ENCODE peak calls at places on chromosomes 13 and 19, in eight cellular contexts. One of them, this sample, is unnamed.

GRCh38 chr19:12984683-12985048 is 10.6 kb upstream of the NFIX start:
- DNase-seq in activated T-helper 1 cell treated with Interleukin-2 at 50 U/mL for 16 hours: no peak
- DNase-seq in OCI-LY7: no peak
- DNase-seq in stimulated activated CD4-positive, alpha-beta T cell treated with anti-CD3 and anti-CD28 coated beads, TNF-alpha, amount 100 ng/mL, for 24 hours: no peak
- DNase-seq in EL: no peak
- DNase-seq in H9: peak; percentile 27
- DNase-seq in neural crest cell: no peak
- DNase-seq in mucosa of gallbladder: no peak
- DNase-seq in this sample: peak; percentile 42

GRCh38 chr13:23739597-23739996 is 149.6 kb downstream of the MIPEP start:
- DNase-seq in H9: no peak
- DNase-seq in activated T-helper 1 cell treated with Interleukin-2 at 50 U/mL for 16 hours: no peak
- DNase-seq in EL: no peak
- DNase-seq in stimulated activated CD4-positive, alpha-beta T cell treated with anti-CD3 and anti-CD28 coated beads, TNF-alpha, amount 100 ng/mL, for 24 hours: no peak
- DNase-seq in OCI-LY7: no peak
- DNase-seq in mucosa of gallbladder: no peak
- DNase-seq in neural crest cell: no peak
- DNase-seq in this sample: no peak

GRCh38 chr19:53808710-53809125 is 15.4 kb downstream of the NLRP12 start:
- DNase-seq in neural crest cell: no peak
- DNase-seq in activated T-helper 1 cell treated with Interleukin-2 at 50 U/mL for 16 hours: no peak
- DNase-seq in EL: peak; percentile 53
- DNase-seq in mucosa of gallbladder: no peak
- DNase-seq in OCI-LY7: peak; percentile 22
- DNase-seq in stimulated activated CD4-positive, alpha-beta T cell treated with anti-CD3 and anti-CD28 coated beads, TNF-alpha, amount 100 ng/mL, for 24 hours: no peak
- DNase-seq in H9: peak; percentile 66
- DNase-seq in this sample: peak; percentile 63

GRCh38 chr13:26037302-26037701 is 14.5 kb downstream of the SHISA2 start:
- DNase-seq in H9: peak; percentile 85
- DNase-seq in mucosa of gallbladder: no peak
- DNase-seq in stimulated activated CD4-positive, alpha-beta T cell treated with anti-CD3 and anti-CD28 coated beads, TNF-alpha, amount 100 ng/mL, for 24 hours: no peak
- DNase-seq in activated T-helper 1 cell treated with Interleukin-2 at 50 U/mL for 16 hours: no peak
- DNase-seq in OCI-LY7: peak; percentile 37
- DNase-seq in neural crest cell: peak; percentile 43
- DNase-seq in EL: no peak
- DNase-seq in this sample: peak; percentile 76

GRCh38 chr19:39132344-39132969 is 6.9 kb downstream of the PAK4 start:
- DNase-seq in neural crest cell: no peak
- DNase-seq in H9: no peak
- DNase-seq in stimulated activated CD4-positive, alpha-beta T cell treated with anti-CD3 and anti-CD28 coated beads, TNF-alpha, amount 100 ng/mL, for 24 hours: no peak
- DNase-seq in activated T-helper 1 cell treated with Interleukin-2 at 50 U/mL for 16 hours: no peak
- DNase-seq in mucosa of gallbladder: no peak
- DNase-seq in EL: no peak
- DNase-seq in OCI-LY7: no peak
- DNase-seq in this sample: no peak

GRCh38 chr19:48478339-48479061 is 9.3 kb downstream of the CYTH2 start:
- DNase-seq in mucosa of gallbladder: no peak
- DNase-seq in activated T-helper 1 cell treated with Interleukin-2 at 50 U/mL for 16 hours: no peak
- DNase-seq in H9: no peak
- DNase-seq in stimulated activated CD4-positive, alpha-beta T cell treated with anti-CD3 and anti-CD28 coated beads, TNF-alpha, amount 100 ng/mL, for 24 hours: no peak
- DNase-seq in EL: no peak
- DNase-seq in neural crest cell: no peak
- DNase-seq in OCI-LY7: no peak
- DNase-seq in this sample: no peak

GRCh38 chr19:49422407-49423277 is 599 bp downstream of the PTH2 start:
- DNase-seq in EL: peak; percentile 38
- DNase-seq in H9: peak; percentile 88
- DNase-seq in stimulated activated CD4-positive, alpha-beta T cell treated with anti-CD3 and anti-CD28 coated beads, TNF-alpha, amount 100 ng/mL, for 24 hours: no peak
- DNase-seq in neural crest cell: peak; percentile 56
- DNase-seq in activated T-helper 1 cell treated with Interleukin-2 at 50 U/mL for 16 hours: no peak
- DNase-seq in mucosa of gallbladder: no peak
- DNase-seq in OCI-LY7: no peak
- DNase-seq in this sample: peak; percentile 79

GRCh38 chr19:55616395-55616875 is 7.9 kb downstream of the ZNF784 start:
- DNase-seq in neural crest cell: no peak
- DNase-seq in mucosa of gallbladder: no peak
- DNase-seq in EL: no peak
- DNase-seq in OCI-LY7: no peak
- DNase-seq in activated T-helper 1 cell treated with Interleukin-2 at 50 U/mL for 16 hours: no peak
- DNase-seq in H9: no peak
- DNase-seq in stimulated activated CD4-positive, alpha-beta T cell treated with anti-CD3 and anti-CD28 coated beads, TNF-alpha, amount 100 ng/mL, for 24 hours: no peak
- DNase-seq in this sample: no peak

GRCh38 chr13:44433863-44434262 is 60.2 kb downstream of the SERP2 start:
- DNase-seq in OCI-LY7: no peak
- DNase-seq in mucosa of gallbladder: no peak
- DNase-seq in EL: no peak
- DNase-seq in neural crest cell: no peak
- DNase-seq in H9: no peak
- DNase-seq in activated T-helper 1 cell treated with Interleukin-2 at 50 U/mL for 16 hours: no peak
- DNase-seq in stimulated activated CD4-positive, alpha-beta T cell treated with anti-CD3 and anti-CD28 coated beads, TNF-alpha, amount 100 ng/mL, for 24 hours: no peak
- DNase-seq in this sample: no peak

GRCh38 chr13:112969692-112970338 is 801 bp downstream of the MCF2L start:
- DNase-seq in stimulated activated CD4-positive, alpha-beta T cell treated with anti-CD3 and anti-CD28 coated beads, TNF-alpha, amount 100 ng/mL, for 24 hours: no peak
- DNase-seq in activated T-helper 1 cell treated with Interleukin-2 at 50 U/mL for 16 hours: no peak
- DNase-seq in mucosa of gallbladder: no peak
- DNase-seq in OCI-LY7: no peak
- DNase-seq in EL: no peak
- DNase-seq in neural crest cell: no peak
- DNase-seq in H9: no peak
- DNase-seq in this sample: no peak

GRCh38 chr13:113835461-113836274 is 28.2 kb downstream of the GAS6 start:
- DNase-seq in OCI-LY7: no peak
- DNase-seq in H9: no peak
- DNase-seq in activated T-helper 1 cell treated with Interleukin-2 at 50 U/mL for 16 hours: no peak
- DNase-seq in EL: peak; percentile 79
- DNase-seq in stimulated activated CD4-positive, alpha-beta T cell treated with anti-CD3 and anti-CD28 coated beads, TNF-alpha, amount 100 ng/mL, for 24 hours: no peak
- DNase-seq in neural crest cell: no peak
- DNase-seq in mucosa of gallbladder: no peak
- DNase-seq in this sample: no peak

GRCh38 chr19:3029070-3029923 is at the start of gene TLE2:
- DNase-seq in stimulated activated CD4-positive, alpha-beta T cell treated with anti-CD3 and anti-CD28 coated beads, TNF-alpha, amount 100 ng/mL, for 24 hours: no peak
- DNase-seq in activated T-helper 1 cell treated with Interleukin-2 at 50 U/mL for 16 hours: no peak
- DNase-seq in mucosa of gallbladder: no peak
- DNase-seq in neural crest cell: no peak
- DNase-seq in OCI-LY7: no peak
- DNase-seq in H9: no peak
- DNase-seq in EL: no peak
- DNase-seq in this sample: no peak

GRCh38 chr19:41623360-41623759 is 3.5 kb downstream of the CEACAM4 start:
- DNase-seq in neural crest cell: no peak
- DNase-seq in stimulated activated CD4-positive, alpha-beta T cell treated with anti-CD3 and anti-CD28 coated beads, TNF-alpha, amount 100 ng/mL, for 24 hours: no peak
- DNase-seq in activated T-helper 1 cell treated with Interleukin-2 at 50 U/mL for 16 hours: no peak
- DNase-seq in OCI-LY7: no peak
- DNase-seq in mucosa of gallbladder: no peak
- DNase-seq in EL: no peak
- DNase-seq in H9: peak; percentile 7
- DNase-seq in this sample: no peak

GRCh38 chr19:29966594-29967249 is 24.7 kb downstream of the URI1 start:
- DNase-seq in neural crest cell: no peak
- DNase-seq in stimulated activated CD4-positive, alpha-beta T cell treated with anti-CD3 and anti-CD28 coated beads, TNF-alpha, amount 100 ng/mL, for 24 hours: no peak
- DNase-seq in OCI-LY7: peak; percentile 34
- DNase-seq in activated T-helper 1 cell treated with Interleukin-2 at 50 U/mL for 16 hours: no peak
- DNase-seq in H9: no peak
- DNase-seq in mucosa of gallbladder: no peak
- DNase-seq in EL: peak; percentile 28
- DNase-seq in this sample: no peak

GRCh38 chr13:75689686-75690085 is 53.6 kb downstream of the LMO7 start:
- DNase-seq in mucosa of gallbladder: no peak
- DNase-seq in activated T-helper 1 cell treated with Interleukin-2 at 50 U/mL for 16 hours: no peak
- DNase-seq in stimulated activated CD4-positive, alpha-beta T cell treated with anti-CD3 and anti-CD28 coated beads, TNF-alpha, amount 100 ng/mL, for 24 hours: no peak
- DNase-seq in OCI-LY7: no peak
- DNase-seq in neural crest cell: no peak
- DNase-seq in H9: no peak
- DNase-seq in EL: no peak
- DNase-seq in this sample: no peak

GRCh38 chr19:3363841-3364500 is 2.4 kb upstream of the NFIC start:
- DNase-seq in neural crest cell: no peak
- DNase-seq in activated T-helper 1 cell treated with Interleukin-2 at 50 U/mL for 16 hours: no peak
- DNase-seq in OCI-LY7: no peak
- DNase-seq in mucosa of gallbladder: no peak
- DNase-seq in EL: no peak
- DNase-seq in H9: peak; percentile 26
- DNase-seq in stimulated activated CD4-positive, alpha-beta T cell treated with anti-CD3 and anti-CD28 coated beads, TNF-alpha, amount 100 ng/mL, for 24 hours: no peak
- DNase-seq in this sample: no peak

GRCh38 chr19:42363614-42364346 is 26.3 kb downstream of the CNFN start:
- DNase-seq in H9: no peak
- DNase-seq in activated T-helper 1 cell treated with Interleukin-2 at 50 U/mL for 16 hours: no peak
- DNase-seq in OCI-LY7: peak; percentile 52
- DNase-seq in EL: no peak
- DNase-seq in mucosa of gallbladder: no peak
- DNase-seq in neural crest cell: no peak
- DNase-seq in stimulated activated CD4-positive, alpha-beta T cell treated with anti-CD3 and anti-CD28 coated beads, TNF-alpha, amount 100 ng/mL, for 24 hours: no peak
- DNase-seq in this sample: no peak

GRCh38 chr13:99556867-99557443 is 55.7 kb downstream of the TM9SF2 start:
- DNase-seq in stimulated activated CD4-positive, alpha-beta T cell treated with anti-CD3 and anti-CD28 coated beads, TNF-alpha, amount 100 ng/mL, for 24 hours: no peak
- DNase-seq in mucosa of gallbladder: no peak
- DNase-seq in OCI-LY7: no peak
- DNase-seq in H9: no peak
- DNase-seq in neural crest cell: no peak
- DNase-seq in activated T-helper 1 cell treated with Interleukin-2 at 50 U/mL for 16 hours: no peak
- DNase-seq in EL: no peak
- DNase-seq in this sample: no peak

GRCh38 chr19:18502633-18503294 is 19.1 kb downstream of the ELL start:
- DNase-seq in activated T-helper 1 cell treated with Interleukin-2 at 50 U/mL for 16 hours: no peak
- DNase-seq in neural crest cell: no peak
- DNase-seq in OCI-LY7: no peak
- DNase-seq in EL: no peak
- DNase-seq in mucosa of gallbladder: peak; percentile 44
- DNase-seq in H9: no peak
- DNase-seq in stimulated activated CD4-positive, alpha-beta T cell treated with anti-CD3 and anti-CD28 coated beads, TNF-alpha, amount 100 ng/mL, for 24 hours: no peak
- DNase-seq in this sample: no peak

GRCh38 chr13:95154441-95154886 is 146.8 kb downstream of the ABCC4 start:
- DNase-seq in stimulated activated CD4-positive, alpha-beta T cell treated with anti-CD3 and anti-CD28 coated beads, TNF-alpha, amount 100 ng/mL, for 24 hours: no peak
- DNase-seq in activated T-helper 1 cell treated with Interleukin-2 at 50 U/mL for 16 hours: no peak
- DNase-seq in EL: no peak
- DNase-seq in mucosa of gallbladder: no peak
- DNase-seq in neural crest cell: no peak
- DNase-seq in OCI-LY7: no peak
- DNase-seq in H9: no peak
- DNase-seq in this sample: no peak

GRCh38 chr13:50589139-50589538 is 254.4 kb downstream of the DLEU7 start:
- DNase-seq in H9: no peak
- DNase-seq in stimulated activated CD4-positive, alpha-beta T cell treated with anti-CD3 and anti-CD28 coated beads, TNF-alpha, amount 100 ng/mL, for 24 hours: no peak
- DNase-seq in EL: peak; percentile 95
- DNase-seq in activated T-helper 1 cell treated with Interleukin-2 at 50 U/mL for 16 hours: no peak
- DNase-seq in OCI-LY7: no peak
- DNase-seq in neural crest cell: no peak
- DNase-seq in mucosa of gallbladder: no peak
- DNase-seq in this sample: no peak

GRCh38 chr13:80334582-80335260 is 6.2 kb downstream of the SPRY2 start:
- DNase-seq in OCI-LY7: no peak
- DNase-seq in EL: peak; percentile 36
- DNase-seq in H9: no peak
- DNase-seq in neural crest cell: no peak
- DNase-seq in activated T-helper 1 cell treated with Interleukin-2 at 50 U/mL for 16 hours: no peak
- DNase-seq in stimulated activated CD4-positive, alpha-beta T cell treated with anti-CD3 and anti-CD28 coated beads, TNF-alpha, amount 100 ng/mL, for 24 hours: no peak
- DNase-seq in mucosa of gallbladder: no peak
- DNase-seq in this sample: no peak

GRCh38 chr13:77113496-77113895 is 86.5 kb upstream of the FBXL3 start:
- DNase-seq in stimulated activated CD4-positive, alpha-beta T cell treated with anti-CD3 and anti-CD28 coated beads, TNF-alpha, amount 100 ng/mL, for 24 hours: no peak
- DNase-seq in OCI-LY7: no peak
- DNase-seq in H9: no peak
- DNase-seq in neural crest cell: no peak
- DNase-seq in activated T-helper 1 cell treated with Interleukin-2 at 50 U/mL for 16 hours: no peak
- DNase-seq in mucosa of gallbladder: no peak
- DNase-seq in EL: peak; percentile 12
- DNase-seq in this sample: no peak

GRCh38 chr19:44876930-44877530 is 14.0 kb upstream of the TOMM40 start:
- DNase-seq in OCI-LY7: peak; percentile 50
- DNase-seq in H9: no peak
- DNase-seq in mucosa of gallbladder: no peak
- DNase-seq in stimulated activated CD4-positive, alpha-beta T cell treated with anti-CD3 and anti-CD28 coated beads, TNF-alpha, amount 100 ng/mL, for 24 hours: no peak
- DNase-seq in EL: no peak
- DNase-seq in neural crest cell: no peak
- DNase-seq in activated T-helper 1 cell treated with Interleukin-2 at 50 U/mL for 16 hours: no peak
- DNase-seq in this sample: no peak

GRCh38 chr19:2424686-2425621 is 2.4 kb downstream of the TIMM13 start:
- DNase-seq in neural crest cell: peak; percentile 72
- DNase-seq in mucosa of gallbladder: peak; percentile 32
- DNase-seq in H9: peak; percentile 81
- DNase-seq in stimulated activated CD4-positive, alpha-beta T cell treated with anti-CD3 and anti-CD28 coated beads, TNF-alpha, amount 100 ng/mL, for 24 hours: no peak
- DNase-seq in EL: peak; percentile 64
- DNase-seq in activated T-helper 1 cell treated with Interleukin-2 at 50 U/mL for 16 hours: no peak
- DNase-seq in OCI-LY7: no peak
- DNase-seq in this sample: peak; percentile 93

GRCh38 chr19:6059396-6059947 is 50.8 kb downstream of the RFX2 start:
- DNase-seq in EL: no peak
- DNase-seq in H9: no peak
- DNase-seq in OCI-LY7: no peak
- DNase-seq in neural crest cell: no peak
- DNase-seq in activated T-helper 1 cell treated with Interleukin-2 at 50 U/mL for 16 hours: no peak
- DNase-seq in stimulated activated CD4-positive, alpha-beta T cell treated with anti-CD3 and anti-CD28 coated beads, TNF-alpha, amount 100 ng/mL, for 24 hours: no peak
- DNase-seq in mucosa of gallbladder: no peak
- DNase-seq in this sample: no peak